ENCODE peak calls at places on chromosomes 1 and 21, in four cellular contexts. One of them, this sample, is unnamed.

GRCh38 chr1:2287649-2288048 is 59.5 kb downstream of the SKI start:
- DNase-seq in K562: no peak
- DNase-seq in tibial artery: no peak
- DNase-seq in astrocyte of the cerebellum: no peak
- DNase-seq in this sample: no peak

GRCh38 chr21:28834335-28835238 is 158.1 kb downstream of the LTN1 start:
- DNase-seq in astrocyte of the cerebellum: no peak
- DNase-seq in K562: no peak
- DNase-seq in tibial artery: no peak
- DNase-seq in this sample: peak

GRCh38 chr1:910311-910880 is 13.3 kb upstream of the SAMD11 start:
- DNase-seq in astrocyte of the cerebellum: no peak
- DNase-seq in K562: no peak
- DNase-seq in tibial artery: peak
- DNase-seq in this sample: no peak

GRCh38 chr1:6668503-6668902 is 33.1 kb downstream of the DNAJC11 start:
- DNase-seq in astrocyte of the cerebellum: no peak
- DNase-seq in K562: no peak
- DNase-seq in tibial artery: no peak
- DNase-seq in this sample: no peak

GRCh38 chr21:37896788-37897187 is 19.5 kb downstream of the KCNJ6 start:
- DNase-seq in astrocyte of the cerebellum: no peak
- DNase-seq in K562: no peak
- DNase-seq in tibial artery: no peak
- DNase-seq in this sample: no peak

GRCh38 chr1:93864175-93864574 is 14.8 kb downstream of the DNTTIP2 start:
- DNase-seq in K562: no peak
- DNase-seq in tibial artery: no peak
- DNase-seq in astrocyte of the cerebellum: no peak
- DNase-seq in this sample: no peak

GRCh38 chr21:36699546-36700294 is 805 bp downstream of the SIM2 start:
- DNase-seq in astrocyte of the cerebellum: no peak
- DNase-seq in K562: no peak
- DNase-seq in tibial artery: no peak
- DNase-seq in this sample: no peak

GRCh38 chr1:232793944-232794343 is 11.3 kb upstream of the MAP10 start:
- DNase-seq in K562: no peak
- DNase-seq in astrocyte of the cerebellum: peak
- DNase-seq in tibial artery: no peak
- DNase-seq in this sample: peak

GRCh38 chr1:46285730-46286477 is 17.5 kb downstream of the LRRC41 start:
- DNase-seq in K562: no peak
- DNase-seq in astrocyte of the cerebellum: no peak
- DNase-seq in tibial artery: no peak
- DNase-seq in this sample: no peak

GRCh38 chr1:215321802-215322201 is 239.3 kb downstream of the KCNK2 start:
- DNase-seq in tibial artery: no peak
- DNase-seq in K562: no peak
- DNase-seq in astrocyte of the cerebellum: no peak
- DNase-seq in this sample: peak

GRCh38 chr1:3858231-3858981 is 1.1 kb downstream of the DFFB start:
- DNase-seq in K562: no peak
- DNase-seq in astrocyte of the cerebellum: no peak
- DNase-seq in tibial artery: no peak
- DNase-seq in this sample: peak

GRCh38 chr21:43930848-43931384 is 65.9 kb downstream of the AGPAT3 start:
- DNase-seq in tibial artery: no peak
- DNase-seq in astrocyte of the cerebellum: no peak
- DNase-seq in K562: no peak
- DNase-seq in this sample: no peak

GRCh38 chr1:152189657-152190442 is 30.8 kb upstream of the RPTN start:
- DNase-seq in tibial artery: peak
- DNase-seq in K562: peak
- DNase-seq in astrocyte of the cerebellum: no peak
- DNase-seq in this sample: peak

GRCh38 chr1:203140076-203140475 is 12.6 kb downstream of the ADORA1 start:
- DNase-seq in tibial artery: no peak
- DNase-seq in astrocyte of the cerebellum: no peak
- DNase-seq in K562: no peak
- DNase-seq in this sample: no peak

GRCh38 chr1:30200161-30200560 is 523.2 kb downstream of the MATN1 start:
- DNase-seq in tibial artery: no peak
- DNase-seq in astrocyte of the cerebellum: no peak
- DNase-seq in K562: no peak
- DNase-seq in this sample: no peak

GRCh38 chr1:65431111-65431705 is 10.7 kb downstream of the LEPR start:
- DNase-seq in K562: peak
- DNase-seq in tibial artery: no peak
- DNase-seq in astrocyte of the cerebellum: peak
- DNase-seq in this sample: peak

GRCh38 chr1:33322870-33323585 is 2.1 kb upstream of the A3GALT2 start:
- DNase-seq in tibial artery: no peak
- DNase-seq in K562: no peak
- DNase-seq in astrocyte of the cerebellum: no peak
- DNase-seq in this sample: no peak

GRCh38 chr1:13921190-13921589 is 221.2 kb downstream of the PRDM2 start:
- DNase-seq in K562: no peak
- DNase-seq in astrocyte of the cerebellum: no peak
- DNase-seq in tibial artery: no peak
- DNase-seq in this sample: no peak

GRCh38 chr1:45802343-45803298 is 791 bp upstream of the MAST2 start:
- DNase-seq in tibial artery: peak
- DNase-seq in astrocyte of the cerebellum: peak
- DNase-seq in K562: peak
- DNase-seq in this sample: peak

GRCh38 chr1:147599362-147600118 is 58.2 kb downstream of the BCL9 start:
- DNase-seq in K562: peak
- DNase-seq in astrocyte of the cerebellum: peak
- DNase-seq in tibial artery: peak
- DNase-seq in this sample: peak

GRCh38 chr1:241848680-241849344 is 808 bp downstream of the EXO1 start:
- DNase-seq in K562: no peak
- DNase-seq in astrocyte of the cerebellum: no peak
- DNase-seq in tibial artery: no peak
- DNase-seq in this sample: no peak

GRCh38 chr1:241846862-241847539 is 1.0 kb upstream of the EXO1 start:
- DNase-seq in tibial artery: no peak
- DNase-seq in astrocyte of the cerebellum: no peak
- DNase-seq in K562: peak
- DNase-seq in this sample: no peak

GRCh38 chr1:241849345-241849695 is 1.3 kb downstream of the EXO1 start:
- DNase-seq in astrocyte of the cerebellum: no peak
- DNase-seq in tibial artery: no peak
- DNase-seq in K562: no peak
- DNase-seq in this sample: no peak

GRCh38 chr1:241847540-241847795 is 536 bp upstream of the EXO1 start:
- DNase-seq in tibial artery: no peak
- DNase-seq in astrocyte of the cerebellum: no peak
- DNase-seq in K562: no peak
- DNase-seq in this sample: no peak

DNA sequence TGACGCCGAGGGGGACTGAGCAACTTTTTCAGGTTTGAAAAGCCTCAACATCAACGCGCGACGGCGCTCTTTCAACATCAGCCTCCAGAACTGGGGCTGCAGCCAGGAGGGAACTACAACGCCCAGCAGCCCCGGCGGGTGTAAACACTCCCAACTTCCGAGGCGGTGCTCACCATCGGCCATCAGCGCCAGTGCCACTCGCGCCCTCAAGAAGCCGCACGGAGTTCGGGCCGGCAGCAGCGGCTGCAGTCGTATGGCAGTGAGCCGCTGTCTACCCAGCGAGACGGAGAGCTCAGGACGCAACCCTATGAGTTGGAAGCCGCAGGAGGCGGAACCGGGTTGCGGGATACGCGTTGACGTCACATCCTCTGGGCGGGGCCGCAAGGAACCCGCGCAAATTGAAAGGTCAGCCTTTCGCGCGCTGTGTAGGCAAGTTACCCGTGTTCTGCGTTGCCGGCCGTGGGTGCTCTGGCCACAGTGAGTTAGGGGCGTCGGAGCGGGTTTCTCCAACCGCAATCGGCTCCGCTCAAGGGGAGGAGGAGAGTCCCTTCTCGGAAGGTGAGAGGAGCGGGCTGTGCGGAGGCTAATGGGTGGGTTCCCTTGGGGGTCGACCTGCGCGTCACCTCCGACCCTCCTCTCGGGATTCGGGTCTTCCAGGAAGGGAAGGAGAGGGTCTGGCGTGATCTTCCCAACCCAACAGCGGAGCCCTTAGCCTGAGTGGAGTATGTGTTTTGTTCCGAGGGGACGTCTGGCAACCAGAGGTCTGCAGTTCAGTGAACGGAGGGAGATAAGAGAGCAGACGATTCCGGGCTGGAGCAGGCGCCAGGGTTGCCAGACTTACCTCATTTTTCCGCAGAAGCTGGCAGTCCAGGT is at the start of gene EXO1:
- DNase-seq in astrocyte of the cerebellum: peak
- DNase-seq in K562: peak
- DNase-seq in tibial artery: peak
- DNase-seq in this sample: peak
- TF ChIP-seq CTCF in astrocyte of the cerebellum: peak
- TF ChIP-seq CTCF in K562: peak
- TF ChIP-seq CTCF in tibial artery: no peak
- TF ChIP-seq CTCF in this sample: peak

GRCh38 chr1:114780344-114781226 is at the start of gene SIKE1:
- DNase-seq in astrocyte of the cerebellum: peak
- DNase-seq in K562: peak
- DNase-seq in tibial artery: peak
- DNase-seq in this sample: peak

GRCh38 chr1:114779722-114780121 is 763 bp downstream of the SIKE1 start:
- DNase-seq in tibial artery: no peak
- DNase-seq in K562: no peak
- DNase-seq in astrocyte of the cerebellum: no peak
- DNase-seq in this sample: no peak
- H3K4me3 ChIP-seq in tibial artery: peak
- H3K4me3 ChIP-seq in K562: peak
- H3K4me3 ChIP-seq in astrocyte of the cerebellum: peak
- H3K4me3 ChIP-seq in this sample: peak

DNA sequence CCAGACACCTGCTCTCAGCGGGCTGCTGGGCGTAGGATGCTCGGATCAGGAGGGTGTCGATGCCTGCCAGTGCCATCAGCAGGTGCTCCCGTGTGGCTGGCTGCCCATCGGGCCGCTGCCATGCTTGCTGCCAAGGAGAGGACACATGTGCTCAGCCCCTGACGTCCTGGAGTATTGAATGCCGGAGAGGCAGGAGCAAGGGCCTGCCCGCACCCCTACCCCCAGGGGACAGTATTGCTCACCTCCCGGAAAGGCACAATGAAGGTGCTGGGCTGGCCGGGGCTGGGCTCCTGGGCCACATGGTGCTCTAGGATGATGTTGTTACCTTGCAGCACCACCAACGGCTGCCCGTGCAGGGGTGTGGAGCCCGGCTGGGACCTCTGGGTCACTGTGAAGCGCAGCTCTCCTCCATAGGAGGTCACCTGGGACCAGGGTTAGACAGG is 61.5 kb downstream of the HSPG2 start:
- DNase-seq in astrocyte of the cerebellum: no peak
- DNase-seq in tibial artery: no peak
- DNase-seq in K562: no peak
- DNase-seq in this sample: no peak
- TF ChIP-seq CTCF in astrocyte of the cerebellum: no peak
- TF ChIP-seq CTCF in tibial artery: no peak
- TF ChIP-seq CTCF in K562: peak
- TF ChIP-seq CTCF in this sample: no peak

DNA sequence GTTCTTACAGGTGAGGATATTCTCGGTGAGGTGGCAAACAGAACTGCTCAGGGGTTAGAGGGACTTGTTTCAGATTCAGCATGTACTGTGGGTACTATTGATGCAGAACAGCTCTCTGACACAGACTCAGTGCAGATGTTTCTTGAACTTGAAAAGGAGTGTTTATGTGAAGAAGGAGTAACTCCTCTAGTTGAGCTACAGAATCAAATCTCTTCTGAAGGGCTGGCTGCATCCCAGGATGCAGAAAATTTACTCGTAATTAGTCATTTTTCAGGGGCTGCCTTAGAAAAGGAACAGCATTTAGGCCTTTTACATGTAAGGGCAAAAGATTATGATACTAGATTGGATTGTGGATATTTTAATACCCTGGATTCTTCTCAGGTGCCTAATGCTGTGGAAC is 79.9 kb upstream of the BMP8A start:
- DNase-seq in astrocyte of the cerebellum: no peak
- DNase-seq in tibial artery: no peak
- DNase-seq in K562: no peak
- DNase-seq in this sample: no peak
- H3K4me3 ChIP-seq in astrocyte of the cerebellum: peak
- H3K4me3 ChIP-seq in tibial artery: peak
- H3K4me3 ChIP-seq in K562: peak
- H3K4me3 ChIP-seq in this sample: no peak

DNA sequence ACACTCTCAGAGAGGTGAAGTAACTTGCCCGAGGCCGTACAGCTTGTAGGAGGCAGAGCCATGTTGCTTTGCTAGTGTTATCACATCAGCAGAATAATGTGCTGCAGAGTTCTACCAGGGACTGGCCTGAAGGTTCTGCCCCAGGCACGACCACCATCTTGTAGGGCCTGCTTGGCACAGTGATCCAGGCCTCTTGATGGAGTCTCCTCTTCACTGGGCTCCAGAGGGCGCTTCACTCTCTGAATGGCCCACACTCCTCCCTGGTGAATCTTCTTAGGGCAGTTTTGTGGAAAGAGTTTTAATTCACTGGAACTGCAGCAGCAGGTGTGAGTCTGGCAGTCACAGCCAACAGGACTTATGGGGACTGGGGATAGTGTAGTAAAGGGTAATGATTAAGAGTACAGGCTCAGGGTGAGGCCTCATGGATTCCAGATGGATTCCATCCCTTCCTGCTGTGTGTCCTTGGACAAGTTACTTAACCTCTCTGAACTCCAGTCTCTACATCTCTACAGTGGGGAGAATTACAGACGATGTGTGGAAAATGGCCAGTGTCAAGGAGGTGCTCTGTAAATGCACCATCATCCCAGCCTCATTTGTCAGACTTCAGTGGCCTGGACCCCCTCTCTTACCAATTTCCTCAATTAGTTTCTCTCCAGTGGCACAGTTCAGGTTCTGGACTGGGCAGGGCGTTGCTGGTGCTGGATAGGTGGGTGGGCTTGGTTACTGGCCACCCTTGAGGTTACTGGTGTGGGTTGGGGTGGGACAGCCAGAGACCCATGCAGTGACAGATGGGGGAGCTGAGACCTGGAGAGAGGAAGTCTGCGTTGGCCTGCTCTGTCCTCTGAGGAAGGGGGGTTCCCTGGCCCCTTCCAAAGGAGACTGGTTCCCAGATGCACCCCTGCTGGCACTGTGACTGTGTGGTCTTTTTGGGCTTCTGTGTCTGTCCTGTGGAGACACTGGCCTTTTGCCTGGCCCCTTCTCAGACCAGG is 45.9 kb upstream of the CSF3R start:
- DNase-seq in tibial artery: no peak
- DNase-seq in K562: no peak
- DNase-seq in astrocyte of the cerebellum: no peak
- DNase-seq in this sample: peak
- TF ChIP-seq CTCF in tibial artery: no peak
- TF ChIP-seq CTCF in K562: peak
- TF ChIP-seq CTCF in astrocyte of the cerebellum: no peak
- TF ChIP-seq CTCF in this sample: peak